ENCODE peak calls at places on chromosomes 1 and 21, in six cellular contexts. Y is psoas muscle, G is stromal cell of bone marrow, V is NCI-H774, L is MV-4-11, D is IMR-90. O is an unnamed sample.

GRCh38 chr1:13935336-13935735 is 235.3 kb downstream of the PRDM2 start:
- DNase-seq in Y (no peak), G (no peak), V (no peak), L (no peak), D (no peak), O (no peak)

GRCh38 chr1:88333301-88333700 is 350.8 kb upstream of the PKN2 start:
- DNase-seq in Y (no peak), G (no peak), V (no peak), L (no peak), D (no peak), O (no peak)

GRCh38 chr1:207221934-207222351 is 99.5 kb upstream of the CD55 start:
- DNase-seq in Y (no peak), G (no peak), V (no peak), L (no peak), D (peak), O (no peak)

GRCh38 chr1:87760100-87760499 is 431.4 kb downstream of the LMO4 start:
- DNase-seq in Y (no peak), G (no peak), V (no peak), L (no peak), D (peak), O (no peak)

GRCh38 chr1:157580179-157580827 is 17.6 kb downstream of the FCRL4 start:
- DNase-seq in Y (no peak), G (peak), V (peak), L (peak), D (peak), O (peak)

GRCh38 chr1:45568421-45568820 is 15.4 kb upstream of the NASP start:
- DNase-seq in Y (no peak), G (no peak), V (no peak), L (no peak), D (no peak), O (no peak)

GRCh38 chr21:35323947-35324346 is 274.8 kb upstream of the RUNX1 start:
- DNase-seq in Y (no peak), G (no peak), V (no peak), L (no peak), D (no peak), O (no peak)

GRCh38 chr1:243213045-243213787 is 41.9 kb downstream of the CEP170 start:
- DNase-seq in Y (no peak), G (peak), V (no peak), L (peak), D (peak), O (no peak)

GRCh38 chr21:44571296-44571695 is 2.2 kb upstream of the KRTAP10-4 start:
- DNase-seq in Y (no peak), G (no peak), V (no peak), L (no peak), D (no peak), O (no peak)

GRCh38 chr1:201779351-201779880 is 49.5 kb upstream of the IPO9 start:
- DNase-seq in Y (no peak), G (no peak), V (no peak), L (no peak), D (no peak), O (no peak)

GRCh38 chr1:220797553-220797952 is 10.8 kb downstream of the MTARC1 start:
- DNase-seq in Y (no peak), G (no peak), V (no peak), L (peak), D (no peak), O (no peak)

GRCh38 chr21:20341431-20341830 is 656.8 kb upstream of the NCAM2 start:
- DNase-seq in Y (no peak), G (no peak), V (no peak), L (no peak), D (no peak), O (no peak)

GRCh38 chr1:54009406-54009805 is 8.6 kb downstream of the LDLRAD1 start:
- DNase-seq in Y (no peak), G (no peak), V (no peak), L (no peak), D (no peak), O (no peak)

GRCh38 chr1:61322769-61323168 is 240.4 kb downstream of the NFIA start:
- DNase-seq in Y (no peak), G (no peak), V (peak), L (no peak), D (no peak), O (no peak)

GRCh38 chr1:68327414-68327813 is 95.1 kb upstream of the WLS start:
- DNase-seq in Y (no peak), G (no peak), V (no peak), L (no peak), D (peak), O (no peak)

GRCh38 chr1:26771643-26772321 is 16.0 kb upstream of the PIGV start:
- DNase-seq in Y (peak), G (peak), V (no peak), L (peak), D (peak), O (no peak)

GRCh38 chr1:25435315-25436103 is 4.8 kb downstream of the MACO1 start:
- DNase-seq in Y (no peak), G (no peak), V (no peak), L (peak), D (no peak), O (no peak)

GRCh38 chr1:156767879-156768608 is 709 bp downstream of the PRCC start:
- DNase-seq in Y (peak), G (no peak), V (no peak), L (no peak), D (no peak), O (no peak)

GRCh38 chr1:241323510-241323909 is 33.5 kb downstream of the RGS7 start:
- DNase-seq in Y (no peak), G (peak), V (no peak), L (peak), D (peak), O (no peak)

GRCh38 chr1:8094481-8095241 is 68.6 kb upstream of the ERRFI1 start:
- DNase-seq in Y (no peak), G (peak), V (no peak), L (no peak), D (peak), O (no peak)

GRCh38 chr1:27483659-27484058 is 6.3 kb downstream of the WASF2 start:
- DNase-seq in Y (no peak), G (no peak), V (no peak), L (no peak), D (no peak), O (no peak)

GRCh38 chr1:71785470-71785869 is 496.9 kb downstream of the NEGR1 start:
- DNase-seq in Y (no peak), G (no peak), V (no peak), L (no peak), D (no peak), O (no peak)

GRCh38 chr1:26862781-26863676 is at the start of gene SFN:
- DNase-seq in Y (no peak), G (no peak), V (peak), L (peak), D (no peak), O (peak)

GRCh38 chr1:4529579-4530445 is 124.6 kb upstream of the AJAP1 start:
- DNase-seq in Y (no peak), G (no peak), V (no peak), L (no peak), D (no peak), O (no peak)

GRCh38 chr1:227889863-227890405 is 57.8 kb downstream of the WNT9A start:
- DNase-seq in Y (no peak), G (no peak), V (no peak), L (no peak), D (no peak), O (peak)

GRCh38 chr1:244395965-244396364 is 55.7 kb downstream of the ADSS2 start:
- DNase-seq in Y (no peak), G (no peak), V (no peak), L (no peak), D (no peak), O (no peak)

GRCh38 chr21:26169061-26169610 is 1.4 kb downstream of the APP start:
- DNase-seq in Y (peak), G (peak), V (peak), L (peak), D (peak), O (peak)

GRCh38 chr21:36864974-36865373 is 101.5 kb downstream of the HLCS start:
- DNase-seq in Y (no peak), G (no peak), V (no peak), L (no peak), D (no peak), O (no peak)

GRCh38 chr1:19359357-19359756 is 47.2 kb downstream of the SLC66A1 start:
- DNase-seq in Y (no peak), G (no peak), V (no peak), L (no peak), D (no peak), O (no peak)

GRCh38 chr1:11357291-11357690 is 84.3 kb downstream of the UBIAD1 start:
- DNase-seq in Y (no peak), G (no peak), V (no peak), L (no peak), D (no peak), O (no peak)

GRCh38 chr1:243725846-243726245 is 124.2 kb downstream of the AKT3 start:
- DNase-seq in Y (no peak), G (no peak), V (no peak), L (no peak), D (no peak), O (no peak)

GRCh38 chr21:18354947-18355346 is 48.6 kb downstream of the TMPRSS15 start:
- DNase-seq in Y (no peak), G (no peak), V (no peak), L (no peak), D (no peak), O (no peak)

GRCh38 chr1:10433790-10434189 is 3.6 kb downstream of the CENPS start:
- DNase-seq in Y (no peak), G (no peak), V (no peak), L (no peak), D (no peak), O (no peak)

GRCh38 chr1:178004926-178005391 is 35.1 kb upstream of the SEC16B start:
- DNase-seq in Y (no peak), G (peak), V (no peak), L (no peak), D (peak), O (no peak)

GRCh38 chr1:11285883-11286734 is 13.1 kb downstream of the UBIAD1 start:
- DNase-seq in Y (no peak), G (no peak), V (no peak), L (no peak), D (peak), O (no peak)

GRCh38 chr1:76285578-76286135 is 211.1 kb downstream of the ST6GALNAC3 start:
- DNase-seq in Y (no peak), G (no peak), V (no peak), L (no peak), D (no peak), O (no peak)

GRCh38 chr1:201505505-201505893 is 1.4 kb downstream of the CSRP1 start:
- DNase-seq in Y (no peak), G (no peak), V (peak), L (no peak), D (peak), O (peak)

GRCh38 chr1:87927391-87928073 is 598.9 kb downstream of the LMO4 start:
- DNase-seq in Y (no peak), G (no peak), V (no peak), L (no peak), D (no peak), O (no peak)